ENCODE peak calls at places on chromosomes 13 and 19, in four cellular contexts. One of them, this sample, is unnamed.

GRCh38 chr13:80033286-80033685 is 307.6 kb downstream of the SPRY2 start:
- DNase-seq in hepatic stellate cell: no peak
- DNase-seq in neuronal stem cell: no peak
- DNase-seq in choroid plexus epithelial cell: no peak
- DNase-seq in this sample: no peak

GRCh38 chr19:3479177-3479818 is 1.0 kb downstream of the SMIM24 start:
- DNase-seq in hepatic stellate cell: peak; percentile 54
- DNase-seq in neuronal stem cell: no peak
- DNase-seq in choroid plexus epithelial cell: no peak
- DNase-seq in this sample: peak; percentile 68

GRCh38 chr13:36188446-36188845 is 25.9 kb downstream of the SOHLH2 start:
- DNase-seq in hepatic stellate cell: no peak
- DNase-seq in neuronal stem cell: no peak
- DNase-seq in choroid plexus epithelial cell: no peak
- DNase-seq in this sample: no peak

GRCh38 chr19:16143399-16144215 is at the start of gene HSH2D:
- DNase-seq in hepatic stellate cell: no peak
- DNase-seq in neuronal stem cell: no peak
- DNase-seq in choroid plexus epithelial cell: no peak
- DNase-seq in this sample: peak; percentile 73

GRCh38 chr13:28136916-28137315 is 1.4 kb upstream of the PAN3 start:
- DNase-seq in hepatic stellate cell: no peak
- DNase-seq in neuronal stem cell: no peak
- DNase-seq in choroid plexus epithelial cell: no peak
- DNase-seq in this sample: no peak

GRCh38 chr19:28864577-28865042 is 348.3 kb downstream of the UQCRFS1 start:
- DNase-seq in hepatic stellate cell: no peak
- DNase-seq in neuronal stem cell: no peak
- DNase-seq in choroid plexus epithelial cell: peak; percentile 51
- DNase-seq in this sample: no peak

GRCh38 chr19:49663224-49663623 is 2.4 kb downstream of the IRF3 start:
- DNase-seq in hepatic stellate cell: no peak
- DNase-seq in neuronal stem cell: no peak
- DNase-seq in choroid plexus epithelial cell: no peak
- DNase-seq in this sample: no peak

GRCh38 chr19:2282062-2282861 is at the start of gene PEAK3:
- DNase-seq in hepatic stellate cell: peak; percentile 74
- DNase-seq in neuronal stem cell: no peak
- DNase-seq in choroid plexus epithelial cell: peak; percentile 53
- DNase-seq in this sample: no peak

GRCh38 chr19:2602391-2603181 is 99.9 kb downstream of the GNG7 start:
- DNase-seq in hepatic stellate cell: peak; percentile 84
- DNase-seq in neuronal stem cell: no peak
- DNase-seq in choroid plexus epithelial cell: peak; percentile 93
- DNase-seq in this sample: no peak

GRCh38 chr13:39023761-39024160 is 14.1 kb downstream of the PROSER1 start:
- DNase-seq in hepatic stellate cell: no peak
- DNase-seq in neuronal stem cell: no peak
- DNase-seq in choroid plexus epithelial cell: peak; percentile 79
- DNase-seq in this sample: no peak

GRCh38 chr19:35383536-35383935 is 12.7 kb downstream of the GPR42 start:
- DNase-seq in hepatic stellate cell: no peak
- DNase-seq in neuronal stem cell: no peak
- DNase-seq in choroid plexus epithelial cell: no peak
- DNase-seq in this sample: no peak

GRCh38 chr19:46480409-46480808 is 9.0 kb upstream of the PNMA8A start:
- DNase-seq in hepatic stellate cell: no peak
- DNase-seq in neuronal stem cell: no peak
- DNase-seq in choroid plexus epithelial cell: peak; percentile 82
- DNase-seq in this sample: no peak

GRCh38 chr19:10637894-10638293 is 12.5 kb downstream of the SLC44A2 start:
- DNase-seq in hepatic stellate cell: no peak
- DNase-seq in neuronal stem cell: no peak
- DNase-seq in choroid plexus epithelial cell: no peak
- DNase-seq in this sample: no peak

GRCh38 chr13:80030491-80030890 is 310.4 kb downstream of the SPRY2 start:
- DNase-seq in hepatic stellate cell: no peak
- DNase-seq in neuronal stem cell: no peak
- DNase-seq in choroid plexus epithelial cell: peak; percentile 33
- DNase-seq in this sample: no peak

GRCh38 chr19:54357381-54357780 is 7.3 kb downstream of the LAIR1 start:
- DNase-seq in hepatic stellate cell: no peak
- DNase-seq in neuronal stem cell: no peak
- DNase-seq in choroid plexus epithelial cell: no peak
- DNase-seq in this sample: no peak

GRCh38 chr13:20566917-20567755 is at the start of gene IFT88:
- DNase-seq in hepatic stellate cell: peak; percentile 88
- DNase-seq in neuronal stem cell: peak; percentile 87
- DNase-seq in choroid plexus epithelial cell: peak; percentile 84
- DNase-seq in this sample: peak; percentile 86

GRCh38 chr13:26584713-26585112 is 27.2 kb downstream of the WASF3 start:
- DNase-seq in hepatic stellate cell: peak; percentile 47
- DNase-seq in neuronal stem cell: no peak
- DNase-seq in choroid plexus epithelial cell: peak; percentile 72
- DNase-seq in this sample: no peak

GRCh38 chr19:40223135-40223822 is 3.2 kb downstream of the CCNP start:
- DNase-seq in hepatic stellate cell: no peak
- DNase-seq in neuronal stem cell: no peak
- DNase-seq in choroid plexus epithelial cell: no peak
- DNase-seq in this sample: peak; percentile 52

GRCh38 chr13:25135896-25136295 is 36.2 kb downstream of the AMER2 start:
- DNase-seq in hepatic stellate cell: no peak
- DNase-seq in neuronal stem cell: no peak
- DNase-seq in choroid plexus epithelial cell: no peak
- DNase-seq in this sample: no peak

GRCh38 chr13:75145926-75146325 is 336.0 kb downstream of the TBC1D4 start:
- DNase-seq in hepatic stellate cell: no peak
- DNase-seq in neuronal stem cell: no peak
- DNase-seq in choroid plexus epithelial cell: peak; percentile 52
- DNase-seq in this sample: no peak

GRCh38 chr19:16328824-16329482 is 4.3 kb downstream of the KLF2 start:
- DNase-seq in hepatic stellate cell: no peak
- DNase-seq in neuronal stem cell: no peak
- DNase-seq in choroid plexus epithelial cell: peak; percentile 29
- DNase-seq in this sample: peak; percentile 73

GRCh38 chr19:36051236-36051635 is 2.8 kb downstream of the THAP8 start:
- DNase-seq in hepatic stellate cell: no peak
- DNase-seq in neuronal stem cell: no peak
- DNase-seq in choroid plexus epithelial cell: peak; percentile 29
- DNase-seq in this sample: no peak

GRCh38 chr13:43044720-43045301 is 21.4 kb downstream of the DNAJC15 start:
- DNase-seq in hepatic stellate cell: no peak
- DNase-seq in neuronal stem cell: no peak
- DNase-seq in choroid plexus epithelial cell: no peak
- DNase-seq in this sample: no peak